ENCODE peak calls at places on chromosomes 12 and 14, in six cellular contexts. G is endothelial cell of umbilical vein, W is GM12878, K is K562, B is A549, R is NB4. Z is an unnamed sample.

GRCh38 chr12:39010406-39010805 is 105.0 kb upstream of the CPNE8 start:
- DNase-seq in G (no peak), K (no peak), R (no peak), B (no peak), W (no peak), Z (no peak)

GRCh38 chr12:94649349-94650142 is 811 bp downstream of the TMCC3 start:
- DNase-seq in G (peak), B (peak), R (peak), K (no peak), W (no peak), Z (no peak)

GRCh38 chr14:64234877-64235651 is 59.1 kb downstream of the ESR2 start:
- DNase-seq in K (no peak), W (no peak), R (no peak), G (no peak), B (no peak), Z (no peak)

GRCh38 chr14:101125719-101126375 is 222.3 kb upstream of the RTL1 start:
- DNase-seq in B (no peak), W (no peak), K (no peak), R (no peak), G (no peak), Z (no peak)

GRCh38 chr14:57526942-57527341 is 33.3 kb upstream of the CCDC198 start:
- DNase-seq in G (no peak), B (peak), W (no peak), R (peak), K (no peak), Z (peak)

GRCh38 chr14:72142328-72142727 is 210.1 kb downstream of the RGS6 start:
- DNase-seq in G (no peak), K (no peak), W (no peak), B (no peak), R (no peak), Z (no peak)

GRCh38 chr14:99757331-99758070 is 35.7 kb upstream of the EML1 start:
- DNase-seq in B (peak), K (no peak), G (peak), W (no peak), R (no peak), Z (no peak)

GRCh38 chr12:41940571-41940970 is 204.1 kb downstream of the GXYLT1 start:
- DNase-seq in R (no peak), B (no peak), G (no peak), K (no peak), W (no peak), Z (no peak)

GRCh38 chr14:99968156-99968920 is 96.9 kb upstream of the EVL start:
- DNase-seq in B (no peak), W (no peak), K (no peak), R (no peak), G (no peak), Z (no peak)

GRCh38 chr12:23380419-23381100 is 568.9 kb downstream of the SOX5 start:
- DNase-seq in B (no peak), K (no peak), W (no peak), R (no peak), G (no peak), Z (no peak)

GRCh38 chr14:89399594-89400068 is 17.4 kb downstream of the FOXN3 start:
- DNase-seq in W (no peak), G (peak), B (peak), R (no peak), K (no peak), Z (peak)

GRCh38 chr12:30694971-30695326 is 720 bp downstream of the IPO8 start:
- DNase-seq in R (peak), W (no peak), K (peak), B (peak), G (peak), Z (peak)

GRCh38 chr12:27542628-27543027 is 18.6 kb downstream of the PPFIBP1 start:
- DNase-seq in W (no peak), K (no peak), G (no peak), R (no peak), B (peak), Z (no peak)

GRCh38 chr12:111785651-111786050 is 18.9 kb downstream of the ALDH2 start:
- DNase-seq in R (no peak), K (no peak), G (peak), B (no peak), W (no peak), Z (no peak)

GRCh38 chr12:113299619-113300237 is 35.2 kb downstream of the SLC8B1 start:
- DNase-seq in K (peak), B (peak), G (peak), R (peak), W (no peak), Z (peak)

GRCh38 chr14:67251573-67252226 is 10.5 kb downstream of the PALS1 start:
- DNase-seq in B (no peak), G (no peak), R (no peak), K (no peak), W (no peak), Z (no peak)

GRCh38 chr12:76041406-76041805 is 9.8 kb upstream of the PHLDA1 start:
- DNase-seq in G (no peak), R (no peak), K (no peak), W (no peak), B (no peak), Z (no peak)

GRCh38 chr12:12469386-12469785 is 93.3 kb downstream of the DUSP16 start:
- DNase-seq in R (no peak), K (no peak), B (no peak), W (no peak), G (no peak), Z (no peak)

GRCh38 chr14:32694795-32695449 is 243.8 kb upstream of the NPAS3 start:
- DNase-seq in W (no peak), B (no peak), K (no peak), R (no peak), G (no peak), Z (no peak)

GRCh38 chr12:57127710-57128518 is at the start of gene LRP1:
- DNase-seq in K (peak), G (peak), R (no peak), W (no peak), B (peak), Z (peak)

GRCh38 chr14:106372870-106373657 is 846.7 kb downstream of the TMEM121 start:
- DNase-seq in W (no peak), K (peak), R (peak), B (peak), G (no peak), Z (peak)

GRCh38 chr14:68762944-68763831 is 29.7 kb downstream of the ZFP36L1 start:
- DNase-seq in G (peak), B (no peak), R (no peak), W (no peak), K (peak), Z (peak)

GRCh38 chr14:100662850-100663527 is 63.7 kb upstream of the DLK1 start:
- DNase-seq in K (peak), B (peak), W (no peak), G (peak), R (peak), Z (peak)

GRCh38 chr12:75526655-75527511 is 15.5 kb upstream of the KRR1 start:
- DNase-seq in R (peak), G (peak), B (peak), K (peak), W (peak), Z (peak)

GRCh38 chr12:38904932-38905479 is 385 bp downstream of the CPNE8 start:
- DNase-seq in G (peak), R (peak), K (peak), W (peak), B (peak), Z (peak)

GRCh38 chr12:42648061-42648460 is 58.5 kb upstream of the PRICKLE1 start:
- DNase-seq in G (no peak), R (no peak), K (no peak), W (no peak), B (no peak), Z (no peak)

GRCh38 chr14:95915326-95915725 is 38.7 kb downstream of the TUNAR start:
- DNase-seq in G (no peak), W (no peak), R (no peak), B (no peak), K (no peak), Z (no peak)

GRCh38 chr14:31418440-31418839 is 1.9 kb downstream of the HEATR5A start:
- DNase-seq in W (no peak), G (no peak), R (peak), B (no peak), K (no peak), Z (no peak)

GRCh38 chr14:31421200-31421599 is 850 bp upstream of the HEATR5A start:
- DNase-seq in W (no peak), K (no peak), B (no peak), G (no peak), R (no peak), Z (peak)

GRCh38 chr14:31419179-31420012 is 954 bp downstream of the HEATR5A start:
- DNase-seq in K (no peak), G (peak), B (no peak), W (no peak), R (no peak), Z (no peak)

GRCh38 chr14:31420319-31421081 is at the start of gene HEATR5A:
- DNase-seq in B (peak), W (peak), G (peak), R (peak), K (peak), Z (peak)

GRCh38 chr14:31420013-31420318 is 384 bp downstream of the HEATR5A start:
- DNase-seq in G (no peak), R (peak), K (peak), B (peak), W (no peak), Z (peak)
- TF ChIP-seq MYC in G (no peak), R (no peak), K (no peak), B (no peak), W (no peak), Z (no peak)

DNA sequence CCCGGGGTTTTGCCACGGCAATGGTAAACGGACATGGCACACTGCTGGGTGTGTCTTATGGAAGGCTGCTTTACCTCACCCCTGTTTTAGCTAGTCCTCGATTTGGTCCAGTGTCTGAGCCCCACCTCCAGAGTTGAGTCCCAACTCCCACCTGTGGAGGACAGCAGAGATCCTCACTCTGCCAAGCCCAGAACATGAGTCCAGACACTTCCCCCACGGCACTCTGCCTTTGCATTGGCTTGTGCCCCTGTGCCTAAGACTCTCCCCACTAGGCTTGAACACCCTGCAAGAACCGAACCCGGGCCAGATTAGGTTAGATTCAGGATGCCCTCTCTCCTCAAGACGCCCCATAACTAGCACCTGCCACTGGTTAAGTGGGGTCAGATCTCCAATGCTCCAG is 59.8 kb upstream of the C14orf180 start:
- DNase-seq in R (no peak), G (no peak), W (no peak), B (no peak), K (no peak), Z (no peak)
- TF ChIP-seq MYC in R (no peak), G (no peak), W (no peak), B (no peak), K (no peak), Z (no peak)

GRCh38 chr14:51704465-51705050 is 52.8 kb downstream of the FRMD6 start:
- DNase-seq in B (no peak), K (no peak), W (no peak), G (peak), R (no peak), Z (no peak)

GRCh38 chr14:51703787-51704186 is 52.1 kb downstream of the FRMD6 start:
- DNase-seq in B (no peak), G (no peak), R (no peak), K (no peak), W (no peak), Z (no peak)

GRCh38 chr14:51697848-51698247 is 46.1 kb downstream of the FRMD6 start:
- DNase-seq in R (no peak), W (no peak), K (no peak), B (no peak), G (no peak), Z (no peak)

GRCh38 chr14:51701956-51702355 is 50.2 kb downstream of the FRMD6 start:
- DNase-seq in B (no peak), G (no peak), W (no peak), R (no peak), K (no peak), Z (peak)
- TF ChIP-seq MYC in B (no peak), G (no peak), W (no peak), R (no peak), K (no peak), Z (no peak)

GRCh38 chr14:104268295-104268694 is 129.9 kb downstream of the KIF26A start:
- DNase-seq in R (no peak), W (no peak), G (no peak), B (no peak), K (no peak), Z (no peak)

GRCh38 chr14:104268725-104269436 is 130.5 kb downstream of the KIF26A start:
- DNase-seq in B (no peak), K (no peak), G (no peak), R (no peak), W (no peak), Z (no peak)

GRCh38 chr14:104266643-104267575 is 128.5 kb downstream of the KIF26A start:
- DNase-seq in K (no peak), B (no peak), W (no peak), R (no peak), G (no peak), Z (no peak)

GRCh38 chr14:104267895-104268294 is 129.5 kb downstream of the KIF26A start:
- DNase-seq in W (no peak), R (no peak), G (no peak), K (no peak), B (no peak), Z (no peak)

GRCh38 chr14:104271394-104271793 is 133.0 kb downstream of the KIF26A start:
- DNase-seq in R (no peak), G (no peak), B (no peak), W (no peak), K (no peak), Z (no peak)
- TF ChIP-seq MYC in R (no peak), G (no peak), B (no peak), W (no peak), K (no peak), Z (no peak)

GRCh38 chr12:116416161-116416560 is 138.7 kb upstream of the MED13L start:
- DNase-seq in K (no peak), R (no peak), B (no peak), G (no peak), W (no peak), Z (no peak)
- TF ChIP-seq MYC in K (no peak), R (no peak), B (no peak), G (no peak), W (no peak), Z (no peak)

GRCh38 chr14:24138396-24139271 is 2.6 kb downstream of the PSME1 start:
- DNase-seq in R (no peak), B (no peak), G (no peak), W (no peak), K (no peak), Z (no peak)

GRCh38 chr14:24141030-24141880 is at the start of gene EMC9:
- DNase-seq in W (peak), K (peak), G (peak), B (peak), R (peak), Z (peak)

GRCh38 chr14:24136684-24137528 is 912 bp downstream of the PSME1 start:
- DNase-seq in K (no peak), G (no peak), B (no peak), W (no peak), R (peak), Z (no peak)

GRCh38 chr14:24137529-24138395 is 1.8 kb downstream of the PSME1 start:
- DNase-seq in K (no peak), B (no peak), G (no peak), W (no peak), R (no peak), Z (no peak)

GRCh38 chr14:24139272-24139934 is 2.0 kb downstream of the EMC9 start:
- DNase-seq in W (no peak), G (no peak), K (no peak), R (no peak), B (peak), Z (peak)
- TF ChIP-seq MYC in W (no peak), G (no peak), K (no peak), R (no peak), B (no peak), Z (peak)

GRCh38 chr14:90539496-90539775 is 142.6 kb downstream of the CALM1 start:
- DNase-seq in B (no peak), W (no peak), K (no peak), G (no peak), R (no peak), Z (no peak)

GRCh38 chr14:90541076-90541634 is 144.3 kb downstream of the CALM1 start:
- DNase-seq in B (no peak), G (no peak), W (no peak), K (no peak), R (no peak), Z (no peak)

GRCh38 chr14:90539996-90540395 is 143.2 kb downstream of the CALM1 start:
- DNase-seq in R (no peak), B (no peak), G (no peak), W (no peak), K (no peak), Z (no peak)

GRCh38 chr14:90538716-90539495 is 142.1 kb downstream of the CALM1 start:
- DNase-seq in G (no peak), R (no peak), K (no peak), W (no peak), B (no peak), Z (no peak)

DNA sequence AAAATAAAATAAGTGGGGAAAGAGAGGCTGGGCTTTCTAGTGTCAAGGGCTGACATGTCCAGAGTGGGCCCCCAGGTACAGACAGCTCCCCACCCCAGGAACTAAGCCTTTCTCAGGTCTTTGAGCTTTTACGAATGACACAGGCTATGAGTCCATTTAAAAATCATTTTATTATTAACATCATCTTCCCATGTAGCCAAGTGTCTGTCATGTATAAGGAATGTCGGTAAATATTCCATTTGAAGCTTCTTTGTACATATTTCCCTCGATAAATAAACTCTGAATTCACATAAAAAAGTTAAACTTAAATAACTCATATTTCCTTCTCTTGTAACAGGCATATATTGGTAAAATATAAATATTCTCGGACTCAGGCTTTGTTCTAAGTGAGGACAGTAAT is 143.6 kb downstream of the CALM1 start:
- DNase-seq in W (no peak), G (no peak), K (no peak), B (no peak), R (no peak), Z (no peak)
- TF ChIP-seq MYC in W (no peak), G (no peak), K (no peak), B (no peak), R (no peak), Z (no peak)

Z was measured in HepG2.